ENCODE peak calls at places on chromosomes 16 and 17, in nine cellular contexts. B, M, X, R, W, O, V, G and T are unnamed samples.
A peak's percentile ranks its signal among the peaks of the same experiment; 100 is the strongest.

GRCh38 chr17:8441690-8442089 is 6.0 kb downstream of the NDEL1 start:
- ATAC-seq in B (peak; percentile 29), M (no peak), X (no peak), R (no peak), W (no peak), O (no peak), V (no peak), G (peak; percentile 40), T (no peak)

GRCh38 chr17:68634345-68634876 is 33.2 kb upstream of the FAM20A start:
- ATAC-seq in B (no peak), M (no peak), X (no peak), R (no peak), W (no peak), O (no peak), V (no peak), G (peak; percentile 88), T (peak; percentile 44)

GRCh38 chr16:65657556-65657955 is 535.7 kb upstream of the CDH11 start:
- ATAC-seq in B (no peak), M (no peak), X (no peak), R (no peak), W (no peak), O (no peak), V (no peak), G (no peak), T (no peak)

GRCh38 chr16:10838611-10839270 is 20.1 kb upstream of the TVP23A start:
- ATAC-seq in B (no peak), M (no peak), X (no peak), R (no peak), W (peak; percentile 47), O (no peak), V (no peak), G (no peak), T (no peak)

GRCh38 chr16:8686031-8686621 is 11.7 kb downstream of the ABAT start:
- ATAC-seq in B (no peak), M (no peak), X (no peak), R (no peak), W (peak; percentile 88), O (no peak), V (no peak), G (no peak), T (peak; percentile 47)

GRCh38 chr16:70725912-70726828 is 40.3 kb upstream of the MTSS2 start:
- ATAC-seq in B (peak; percentile 53), M (no peak), X (no peak), R (no peak), W (peak; percentile 77), O (no peak), V (no peak), G (peak; percentile 83), T (no peak)

GRCh38 chr16:21663889-21664647 is at the start of gene OTOA:
- ATAC-seq in B (peak; percentile 63), M (peak; percentile 77), X (peak; percentile 67), R (peak; percentile 81), W (peak; percentile 50), O (peak; percentile 84), V (peak; percentile 76), G (peak; percentile 71), T (peak; percentile 33)

GRCh38 chr17:172401-172800 is 9.0 kb downstream of the DOC2B start:
- ATAC-seq in B (no peak), M (no peak), X (no peak), R (no peak), W (no peak), O (no peak), V (no peak), G (no peak), T (no peak)

GRCh38 chr16:2475413-2476344 is 752 bp downstream of the TBC1D24 start:
- ATAC-seq in B (peak; percentile 60), M (peak; percentile 39), X (peak; percentile 35), R (peak; percentile 46), W (no peak), O (peak; percentile 49), V (peak; percentile 53), G (no peak), T (no peak)

GRCh38 chr17:27559506-27559931 is 71.5 kb upstream of the LGALS9 start:
- ATAC-seq in B (peak; percentile 48), M (no peak), X (no peak), R (no peak), W (peak; percentile 78), O (no peak), V (no peak), G (peak; percentile 24), T (peak; percentile 50)

GRCh38 chr16:84032458-84033178 is 10.0 kb downstream of the SLC38A8 start:
- ATAC-seq in B (no peak), M (no peak), X (no peak), R (no peak), W (peak; percentile 53), O (no peak), V (no peak), G (no peak), T (no peak)

GRCh38 chr17:38660097-38661026 is 14.4 kb downstream of the EPOP start:
- ATAC-seq in B (peak; percentile 84), M (no peak), X (no peak), R (no peak), W (no peak), O (no peak), V (no peak), G (no peak), T (no peak)

GRCh38 chr17:46895171-46895570 is 27.8 kb upstream of the GOSR2 start:
- ATAC-seq in B (no peak), M (no peak), X (no peak), R (no peak), W (no peak), O (peak; percentile 22), V (no peak), G (peak; percentile 24), T (no peak)

GRCh38 chr17:30921544-30922196 is at the start of gene ADAP2:
- ATAC-seq in B (peak; percentile 96), M (peak; percentile 13), X (no peak), R (peak; percentile 41), W (peak; percentile 87), O (peak; percentile 77), V (no peak), G (peak; percentile 78), T (peak; percentile 51)

GRCh38 chr17:81902653-81903414 is 796 bp downstream of the NPB start:
- ATAC-seq in B (peak; percentile 16), M (peak; percentile 12), X (no peak), R (peak; percentile 56), W (peak; percentile 13), O (peak; percentile 37), V (peak; percentile 55), G (peak; percentile 43), T (no peak)

GRCh38 chr17:32882734-32883133 is 5.8 kb upstream of the MYO1D start:
- ATAC-seq in B (no peak), M (peak; percentile 67), X (no peak), R (no peak), W (no peak), O (no peak), V (no peak), G (peak; percentile 75), T (peak; percentile 55)

GRCh38 chr17:58329035-58329807 is 626 bp upstream of the TSPOAP1 start:
- ATAC-seq in B (peak; percentile 39), M (peak; percentile 44), X (peak; percentile 36), R (peak; percentile 11), W (peak; percentile 4), O (peak; percentile 62), V (peak; percentile 53), G (peak; percentile 67), T (peak; percentile 23)

GRCh38 chr16:11748404-11749254 is 6.0 kb upstream of the TXNDC11 start:
- ATAC-seq in B (no peak), M (no peak), X (no peak), R (no peak), W (no peak), O (no peak), V (no peak), G (no peak), T (no peak)

GRCh38 chr17:45262516-45263476 is 902 bp upstream of the SPATA32 start:
- ATAC-seq in B (peak; percentile 18), M (peak; percentile 11), X (no peak), R (no peak), W (peak; percentile 23), O (no peak), V (peak; percentile 2), G (no peak), T (no peak)

GRCh38 chr17:4594406-4595349 is 10.3 kb downstream of the SMTNL2 start:
- ATAC-seq in B (peak; percentile 73), M (peak; percentile 43), X (peak; percentile 54), R (peak; percentile 78), W (no peak), O (peak; percentile 68), V (peak; percentile 62), G (peak; percentile 94), T (peak; percentile 16)

GRCh38 chr17:9768381-9768934 is 22.9 kb downstream of the DHRS7C start:
- ATAC-seq in B (no peak), M (no peak), X (no peak), R (no peak), W (no peak), O (no peak), V (no peak), G (no peak), T (peak; percentile 52)

GRCh38 chr17:2899911-2900310 is 103.7 kb downstream of the RAP1GAP2 start:
- ATAC-seq in B (peak; percentile 50), M (no peak), X (no peak), R (no peak), W (no peak), O (no peak), V (no peak), G (no peak), T (no peak)

GRCh38 chr16:30953511-30954124 is 3.9 kb upstream of the SETD1A start:
- ATAC-seq in B (no peak), M (peak; percentile 13), X (no peak), R (peak; percentile 25), W (no peak), O (no peak), V (no peak), G (peak; percentile 66), T (peak; percentile 58)

GRCh38 chr17:73522696-73523095 is 121.5 kb downstream of the SDK2 start:
- ATAC-seq in B (no peak), M (no peak), X (no peak), R (no peak), W (no peak), O (no peak), V (no peak), G (no peak), T (no peak)

GRCh38 chr17:77933777-77934398 is 24.6 kb upstream of the TNRC6C start:
- ATAC-seq in B (no peak), M (no peak), X (no peak), R (no peak), W (no peak), O (no peak), V (no peak), G (no peak), T (no peak)